ENCODE peak calls at places on chromosome X, in six cellular contexts. E is AG04450, P is AG10803, Z is left ventricle myocardium inferior, N is lower leg skin, J is progenitor cell of endocrine pancreas. H is an unnamed sample.

GRCh38 chrX:97326456-97326855 is 442.7 kb downstream of the RPA4 start:
- DNase-seq in E (no peak), Z (no peak), J (no peak), P (no peak), N (no peak), H (no peak)

GRCh38 chrX:71103110-71103983 is 3.2 kb downstream of the CXorf65 start:
- DNase-seq in Z (no peak), N (no peak), P (no peak), E (no peak), J (no peak), H (no peak)

GRCh38 chrX:123481908-123482873 is 250.7 kb downstream of the THOC2 start:
- DNase-seq in P (peak), E (no peak), Z (no peak), N (no peak), J (no peak), H (peak)

GRCh38 chrX:132017431-132018185 is 5.5 kb upstream of the STK26 start:
- DNase-seq in E (no peak), J (no peak), Z (no peak), N (no peak), P (no peak), H (no peak)

GRCh38 chrX:16033336-16033735 is 90.0 kb upstream of the GRPR start:
- DNase-seq in Z (no peak), J (no peak), P (peak), N (no peak), E (peak), H (no peak)

GRCh38 chrX:133399411-133399810 is 15.9 kb downstream of the GPC4 start:
- DNase-seq in N (no peak), E (no peak), Z (no peak), P (no peak), J (no peak), H (no peak)

GRCh38 chrX:19361701-19362100 is 18.0 kb downstream of the PDHA1 start:
- DNase-seq in Z (no peak), P (no peak), J (no peak), E (no peak), N (no peak), H (no peak)

GRCh38 chrX:39755152-39756032 is 342.4 kb downstream of the BCOR start:
- DNase-seq in P (peak), J (no peak), E (peak), Z (peak), N (peak), H (peak)

GRCh38 chrX:104565791-104566687 is at the start of gene IL1RAPL2:
- DNase-seq in N (no peak), P (no peak), E (no peak), J (peak), Z (no peak), H (no peak)

GRCh38 chrX:143635915-143636314 is at the start of gene SLITRK4:
- DNase-seq in J (peak), E (no peak), N (no peak), P (no peak), Z (no peak), H (no peak)

GRCh38 chrX:26851981-26852380 is 611.2 kb downstream of the PPP4R3C start:
- DNase-seq in Z (no peak), N (no peak), E (no peak), J (no peak), P (no peak), H (no peak)

GRCh38 chrX:103157511-103158316 is 57.2 kb upstream of the BEX4 start:
- DNase-seq in Z (no peak), N (no peak), J (no peak), P (peak), E (no peak), H (peak)

GRCh38 chrX:73785493-73785892 is 222.5 kb downstream of the CHIC1 start:
- DNase-seq in Z (no peak), J (no peak), P (no peak), N (no peak), E (no peak), H (no peak)

GRCh38 chrX:21151051-21151450 is 223.2 kb upstream of the CNKSR2 start:
- DNase-seq in E (no peak), P (no peak), Z (no peak), N (no peak), J (no peak), H (no peak)

GRCh38 chrX:72644946-72645345 is 69.2 kb downstream of the PHKA1 start:
- DNase-seq in N (no peak), Z (no peak), J (no peak), E (no peak), P (no peak), H (no peak)

GRCh38 chrX:2484721-2485459 is 15.9 kb downstream of the DHRSX start:
- DNase-seq in E (no peak), P (peak), Z (no peak), N (no peak), J (no peak), H (peak)

GRCh38 chrX:55007633-55008032 is 7.5 kb downstream of the APEX2 start:
- DNase-seq in P (peak), Z (no peak), E (peak), J (no peak), N (no peak), H (peak)

GRCh38 chrX:40006025-40007017 is 91.4 kb downstream of the BCOR start:
- DNase-seq in Z (peak), J (no peak), N (peak), E (no peak), P (no peak), H (no peak)

GRCh38 chrX:106952988-106953387 is 32.8 kb downstream of the CLDN2 start:
- DNase-seq in Z (no peak), P (no peak), E (no peak), J (no peak), N (no peak), H (peak)

GRCh38 chrX:96407043-96407442 is 277.6 kb upstream of the DIAPH2 start:
- DNase-seq in Z (peak), N (no peak), P (peak), J (no peak), E (no peak), H (peak)

GRCh38 chrX:17226736-17227135 is 148.3 kb upstream of the NHS start:
- DNase-seq in E (no peak), J (no peak), Z (no peak), P (no peak), N (no peak), H (no peak)

GRCh38 chrX:50805316-50805715 is 8.7 kb downstream of the SHROOM4 start:
- DNase-seq in E (no peak), N (no peak), Z (no peak), J (no peak), P (no peak), H (no peak)

GRCh38 chrX:71082778-71083177 is 12.9 kb upstream of the FOXO4 start:
- DNase-seq in Z (no peak), N (no peak), J (no peak), P (no peak), E (no peak), H (no peak)

GRCh38 chrX:125757794-125758564 is 408.1 kb downstream of the DCAF12L2 start:
- DNase-seq in Z (peak), J (no peak), E (no peak), P (no peak), N (no peak), H (no peak)

GRCh38 chrX:55220119-55220794 is at the start of gene PAGE5:
- DNase-seq in N (no peak), J (no peak), P (no peak), Z (no peak), E (no peak), H (no peak)

GRCh38 chrX:115579786-115580294 is 18.9 kb downstream of the PLS3 start:
- DNase-seq in J (no peak), Z (no peak), P (no peak), N (no peak), E (no peak), H (no peak)

GRCh38 chrX:48806088-48806487 is 4.2 kb downstream of the HDAC6 start:
- DNase-seq in P (no peak), Z (no peak), E (no peak), J (no peak), N (no peak), H (no peak)

GRCh38 chrX:66892004-66892403 is 253.1 kb upstream of the EDA2R start:
- DNase-seq in E (no peak), P (no peak), J (no peak), N (no peak), Z (no peak), H (no peak)

GRCh38 chrX:6989858-6990257 is 157.7 kb upstream of the STS start:
- DNase-seq in N (no peak), J (no peak), E (no peak), Z (no peak), P (no peak), H (no peak)

GRCh38 chrX:10047133-10047532 is 80.0 kb downstream of the CLDN34 start:
- DNase-seq in Z (no peak), E (no peak), J (no peak), N (peak), P (no peak), H (no peak)

GRCh38 chrX:43140546-43140945 is 362.6 kb upstream of the PPP1R2C start:
- DNase-seq in Z (no peak), J (no peak), E (no peak), N (no peak), P (no peak), H (no peak)

GRCh38 chrX:99887918-99888317 is 522.2 kb downstream of the PCDH19 start:
- DNase-seq in J (no peak), E (no peak), N (no peak), Z (no peak), P (no peak), H (no peak)

DNA sequence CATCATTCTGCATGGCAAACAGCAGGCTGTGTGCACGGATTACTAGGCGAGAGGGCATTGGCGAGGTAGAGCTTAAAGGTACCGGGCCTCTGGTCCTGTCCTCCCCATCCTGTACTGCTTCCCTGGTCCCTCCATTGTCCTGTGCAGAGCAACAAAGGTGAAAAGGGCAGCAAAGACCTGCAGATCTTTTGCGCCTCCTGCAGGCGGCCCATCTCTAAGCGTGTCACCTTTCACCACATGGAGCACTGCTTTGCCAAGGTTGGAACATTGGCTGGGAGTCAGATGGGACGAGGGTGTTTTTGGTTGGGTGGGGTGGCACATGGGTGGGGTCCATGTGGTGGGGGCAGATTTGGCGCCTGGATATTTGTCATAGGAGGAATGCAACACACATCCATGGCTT is 64.7 kb upstream of the UXT start:
- DNase-seq in J (no peak), P (no peak), Z (no peak), N (no peak), E (no peak), H (no peak)
- TF ChIP-seq CTCF in J (no peak), P (no peak), Z (no peak), N (no peak), E (no peak), H (no peak)

DNA sequence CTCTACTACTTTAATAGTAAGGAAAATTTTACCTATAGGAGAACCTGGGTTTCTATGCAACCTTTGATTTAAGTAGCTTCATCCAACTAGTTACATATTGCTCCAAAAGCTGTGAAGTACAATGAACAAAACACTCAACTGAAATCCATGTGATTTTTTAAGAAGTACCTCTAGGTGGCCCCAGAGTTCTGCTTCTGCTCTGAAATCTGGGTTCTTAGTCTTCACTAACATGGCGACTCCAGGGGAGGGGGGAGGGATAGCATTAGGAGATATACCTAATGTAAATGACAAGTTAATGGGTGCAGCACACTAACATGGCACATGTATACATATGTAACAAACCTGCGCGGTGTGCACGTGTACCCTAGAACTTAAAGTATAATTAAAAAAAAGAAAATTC is 73.4 kb upstream of the MAGEB2 start:
- DNase-seq in E (peak), Z (no peak), J (no peak), P (peak), N (no peak), H (peak)
- TF ChIP-seq CTCF in E (peak), Z (peak), J (peak), P (peak), N (no peak), H (peak)

GRCh38 chrX:154083134-154083517 is 14.4 kb downstream of the MECP2 start:
- DNase-seq in E (no peak), P (no peak), J (no peak), N (no peak), Z (no peak), H (no peak)

GRCh38 chrX:154082396-154083133 is 15.0 kb downstream of the MECP2 start:
- DNase-seq in Z (no peak), P (peak), J (no peak), N (no peak), E (peak), H (peak)

GRCh38 chrX:154084449-154085300 is 12.8 kb downstream of the MECP2 start:
- DNase-seq in J (no peak), E (no peak), N (no peak), Z (no peak), P (no peak), H (no peak)
- TF ChIP-seq CTCF in J (no peak), E (no peak), N (no peak), Z (no peak), P (no peak), H (no peak)

DNA sequence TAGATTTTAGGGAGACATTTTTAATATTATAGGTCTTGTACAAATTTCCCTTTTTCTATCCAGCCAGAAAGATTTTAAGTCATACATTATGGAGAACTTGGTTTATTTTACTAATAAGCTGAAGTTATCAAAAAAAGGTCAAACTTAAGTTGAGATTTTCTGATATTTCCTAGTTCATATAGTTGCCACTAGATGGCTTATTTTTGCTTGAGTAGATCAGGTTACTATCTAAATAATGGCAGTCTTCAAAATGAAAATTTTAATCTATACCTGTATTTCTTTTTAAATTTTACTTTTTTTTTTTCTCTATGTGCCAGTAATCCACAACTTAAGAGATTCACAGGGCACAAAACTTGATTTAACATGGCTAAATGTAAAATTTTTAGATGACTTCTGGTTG is 52.3 kb downstream of the USP9X start:
- DNase-seq in E (no peak), P (no peak), J (no peak), Z (no peak), N (no peak), H (no peak)
- TF ChIP-seq CTCF in E (peak), P (peak), J (peak), Z (peak), N (no peak), H (peak)

GRCh38 chrX:44708470-44708869 is 135.4 kb upstream of the DUSP21 start:
- DNase-seq in J (no peak), N (peak), E (no peak), P (no peak), Z (no peak), H (no peak)
- TF ChIP-seq CTCF in J (no peak), N (no peak), E (no peak), P (no peak), Z (no peak), H (no peak)

GRCh38 chrX:69060631-69061408 is 104.4 kb downstream of the PJA1 start:
- DNase-seq in Z (peak), J (peak), E (no peak), P (peak), N (peak), H (no peak)
- TF ChIP-seq CTCF in Z (peak), J (peak), E (peak), P (peak), N (no peak), H (peak)

DNA sequence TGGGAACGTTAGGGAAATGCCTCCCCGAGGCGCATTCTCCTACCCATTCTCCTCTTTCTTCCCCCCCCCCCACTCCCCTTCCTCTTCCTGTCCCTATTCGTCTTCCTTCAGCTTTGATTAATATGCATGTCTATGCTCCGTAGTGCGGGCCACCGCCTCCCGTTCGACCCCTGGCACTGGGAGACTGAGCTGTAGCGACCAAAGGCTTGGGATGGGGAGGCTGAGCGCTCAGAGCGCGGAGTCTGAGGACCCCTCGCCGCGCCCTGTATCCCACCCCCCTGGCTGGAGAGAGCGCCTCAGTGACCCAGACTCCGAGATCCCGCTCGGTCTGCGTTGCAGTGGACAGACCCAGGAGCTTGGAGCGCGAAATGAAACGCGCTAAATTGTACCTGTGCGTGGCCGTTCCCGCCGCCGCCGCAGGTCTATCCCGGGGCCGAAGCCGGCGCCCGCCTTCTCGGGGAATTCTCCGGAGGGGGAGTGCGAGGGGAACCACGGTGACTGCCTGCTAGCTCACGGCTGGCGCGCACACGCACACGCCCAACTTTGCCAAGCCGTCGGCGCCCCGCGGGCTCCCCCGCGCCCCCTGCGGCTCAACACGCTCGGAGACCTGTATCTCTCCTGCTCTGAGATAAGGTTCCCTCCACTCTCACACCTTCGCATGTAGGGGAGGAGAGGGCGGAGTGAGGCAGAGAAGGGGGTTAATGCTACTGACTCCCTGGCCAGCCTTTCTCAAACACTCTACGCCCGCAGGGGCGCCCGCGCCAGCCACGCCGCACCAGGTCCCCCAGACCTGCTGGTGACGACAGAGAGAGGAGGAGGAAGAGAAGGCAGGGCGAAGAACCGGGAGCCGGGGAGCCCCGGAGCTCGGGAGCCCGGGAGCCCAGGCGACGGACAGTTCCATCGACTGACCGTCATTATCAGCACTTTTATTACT is 1.5 kb upstream of the PTCHD1 start:
- DNase-seq in E (no peak), P (no peak), N (no peak), J (no peak), Z (no peak), H (no peak)
- TF ChIP-seq CTCF in E (no peak), P (no peak), N (no peak), J (peak), Z (no peak), H (no peak)

DNA sequence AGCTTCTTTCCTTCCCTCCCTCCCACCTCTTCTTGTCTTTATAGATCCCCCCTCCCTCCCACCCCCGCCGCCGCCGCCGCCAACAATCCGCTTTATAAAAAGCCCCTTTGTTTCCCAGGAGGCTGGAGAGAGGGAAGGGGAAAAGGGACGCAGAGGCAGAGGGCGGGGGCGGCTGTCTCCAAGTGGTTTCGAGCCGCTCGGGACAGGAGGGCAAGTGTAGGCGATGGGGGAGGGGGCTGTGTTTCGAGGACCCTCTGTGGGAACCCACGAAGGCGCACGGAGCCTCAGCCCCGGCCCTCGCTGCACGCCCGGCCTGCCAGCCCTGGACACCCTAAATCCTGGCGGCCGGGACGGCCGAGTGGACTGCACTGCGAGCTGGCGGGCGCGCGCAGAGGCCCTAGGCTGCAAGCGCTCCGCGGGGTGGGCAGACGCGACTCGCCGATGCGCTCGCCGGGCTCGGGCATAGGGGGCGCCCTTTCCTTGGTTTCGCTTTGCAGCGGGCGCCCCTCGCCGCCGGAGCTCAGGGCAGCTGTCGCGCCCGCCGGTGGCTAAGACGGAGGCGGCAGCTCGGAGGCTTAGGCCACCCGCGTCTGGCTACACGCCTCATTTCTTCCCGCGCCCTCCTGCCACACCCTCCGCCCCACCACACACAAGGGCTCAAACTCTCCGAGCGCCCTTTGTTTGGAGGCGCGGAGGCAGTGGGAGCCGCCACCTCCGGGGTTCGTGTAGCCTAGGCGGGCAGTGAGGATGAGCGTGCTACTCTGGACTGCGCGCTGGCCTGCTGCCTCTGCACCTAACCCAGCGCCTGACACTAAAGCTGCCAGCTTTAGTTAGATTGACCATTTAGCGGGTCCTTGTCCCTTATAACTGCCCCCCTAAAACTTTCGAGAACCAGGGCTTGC is 2.2 kb downstream of the MAMLD1 start:
- DNase-seq in J (peak), P (peak), E (no peak), Z (peak), N (peak), H (no peak)
- TF ChIP-seq CTCF in J (peak), P (peak), E (peak), Z (peak), N (no peak), H (peak)

GRCh38 chrX:47030339-47030738 is 47.9 kb upstream of the RGN start:
- DNase-seq in P (peak), N (no peak), Z (no peak), E (peak), J (no peak), H (peak)
- TF ChIP-seq CTCF in P (peak), N (no peak), Z (peak), E (peak), J (peak), H (peak)

GRCh38 chrX:56759736-56760409 is 30.8 kb downstream of the NBDY start:
- DNase-seq in P (no peak), Z (no peak), N (peak), E (no peak), J (no peak), H (no peak)
- TF ChIP-seq CTCF in P (no peak), Z (no peak), N (no peak), E (no peak), J (no peak), H (no peak)

H was measured in HFFc6.